ENCODE peak calls at places on chromosomes 11 and 22, in eight cellular contexts. B is M059J; E is fibroblast of pulmonary artery; D is EL; Q is stimulated activated CD4-positive, alpha-beta T cell treated with anti-CD3 and anti-CD28 coated beads, Interleukin-15, amount 100 ng/mL, for 1 hour; W is MV-4-11; Z is RCC 7860; O is IMR-90. Y is an unnamed sample.

GRCh38 chr22:40547729-40548143 is 88.8 kb downstream of the MRTFA start:
- DNase-seq in D (peak), W (no peak), E (no peak), B (no peak), Q (no peak), O (peak), Z (peak), Y (no peak)

GRCh38 chr11:30585067-30585891 is 874 bp downstream of the MPPED2 start:
- DNase-seq in Q (no peak), O (no peak), B (no peak), W (no peak), D (no peak), Z (no peak), E (no peak), Y (no peak)

GRCh38 chr11:57792870-57793269 is 31.3 kb downstream of the CTNND1 start:
- DNase-seq in W (peak), E (no peak), Z (peak), B (no peak), D (no peak), O (no peak), Q (no peak), Y (no peak)

GRCh38 chr11:103546236-103546635 is 437.0 kb downstream of the DYNC2H1 start:
- DNase-seq in O (peak), B (peak), Z (peak), Q (no peak), W (no peak), D (peak), E (no peak), Y (no peak)

GRCh38 chr11:34481307-34481706 is 32.3 kb downstream of the ELF5 start:
- DNase-seq in Z (no peak), Q (no peak), E (no peak), W (no peak), B (no peak), D (no peak), O (no peak), Y (no peak)

GRCh38 chr22:29061773-29062172 is at the start of gene C22orf31:
- DNase-seq in O (peak), Q (no peak), B (no peak), W (no peak), E (no peak), Z (no peak), D (no peak), Y (no peak)

GRCh38 chr11:114293201-114293711 is 2.9 kb upstream of the NNMT start:
- DNase-seq in W (no peak), E (peak), D (peak), O (no peak), Z (peak), B (peak), Q (no peak), Y (no peak)

GRCh38 chr22:49322861-49323622 is 504.6 kb downstream of the BRD1 start:
- DNase-seq in Q (no peak), W (no peak), D (no peak), E (no peak), Z (no peak), B (no peak), O (no peak), Y (no peak)

GRCh38 chr11:48012051-48012391 is 31.7 kb downstream of the PTPRJ start:
- DNase-seq in B (no peak), Z (no peak), O (no peak), D (no peak), E (no peak), W (no peak), Q (no peak), Y (no peak)